ENCODE peak calls at places on chromosomes 2 and 18, in ten cellular contexts. N is foreskin fibroblast; O is NCI-H1105 treated with DMSO at 0.1 percent for 48 hours; W is C1 segment of cervical spinal cord; Q is effector CD8-positive, alpha-beta T cell; J is naive thymus-derived CD8-positive, alpha-beta T cell; D is iPS-NIHi11; H is neuronal stem cell; Z is activated naive CD8-positive, alpha-beta T cell treated with anti-CD3 and anti-CD28 coated beads, Interleukin-2, amount 50 U/mL, for 16 hours; X is amniotic epithelial cell. A is an unnamed sample.

GRCh38 chr2:171244466-171244969 is 83.8 kb upstream of the TLK1 start:
- DNase-seq in N (peak; percentile 84), O (no peak), W (no peak), Q (no peak), J (no peak), D (no peak), H (no peak), Z (no peak), X (peak; percentile 92), A (no peak)

GRCh38 chr2:166862582-166863132 is 25.6 kb upstream of the XIRP2 start:
- DNase-seq in N (no peak), O (no peak), W (no peak), Q (no peak), J (no peak), D (no peak), H (no peak), Z (no peak), X (no peak), A (no peak)

GRCh38 chr2:163259489-163259888 is 420.9 kb upstream of the KCNH7 start:
- DNase-seq in N (no peak), O (no peak), W (no peak), Q (no peak), J (no peak), D (no peak), H (no peak), Z (no peak), X (peak; percentile 64), A (no peak)

GRCh38 chr2:239067196-239067865 is 219.4 kb downstream of the TWIST2 start:
- DNase-seq in N (no peak), O (no peak), W (no peak), Q (no peak), J (no peak), D (no peak), H (no peak), Z (no peak), X (no peak), A (no peak)

GRCh38 chr18:7177131-7177744 is 53.7 kb upstream of the LRRC30 start:
- DNase-seq in N (peak; percentile 86), O (peak; percentile 28), W (no peak), Q (no peak), J (no peak), D (peak; percentile 63), H (peak; percentile 50), Z (no peak), X (peak; percentile 89), A (no peak)

GRCh38 chr2:166090346-166090745 is 37.5 kb downstream of the SCN1A start:
- DNase-seq in N (peak; percentile 70), O (no peak), W (no peak), Q (no peak), J (no peak), D (no peak), H (no peak), Z (no peak), X (peak; percentile 78), A (no peak)

GRCh38 chr2:207952564-207953345 is 72.6 kb downstream of the PLEKHM3 start:
- DNase-seq in N (no peak), O (no peak), W (no peak), Q (no peak), J (no peak), D (no peak), H (no peak), Z (no peak), X (no peak), A (no peak)

GRCh38 chr2:72982219-72982618 is 64.9 kb downstream of the EMX1 start:
- DNase-seq in N (no peak), O (no peak), W (no peak), Q (no peak), J (no peak), D (no peak), H (no peak), Z (no peak), X (no peak), A (no peak)

GRCh38 chr2:77434880-77435279 is 87.3 kb downstream of the LRRTM4 start:
- DNase-seq in N (no peak), O (no peak), W (no peak), Q (no peak), J (no peak), D (no peak), H (no peak), Z (no peak), X (no peak), A (no peak)

GRCh38 chr2:53600835-53601234 is 166.8 kb upstream of the CHAC2 start:
- DNase-seq in N (no peak), O (peak; percentile 89), W (no peak), Q (no peak), J (no peak), D (no peak), H (no peak), Z (no peak), X (peak; percentile 12), A (no peak)

GRCh38 chr18:75962177-75962576 is 532.9 kb downstream of the ZNF516 start:
- DNase-seq in N (no peak), O (no peak), W (no peak), Q (no peak), J (no peak), D (no peak), H (no peak), Z (no peak), X (peak; percentile 2), A (no peak)

GRCh38 chr18:49563701-49564100 is 1.8 kb downstream of the LIPG start:
- DNase-seq in N (no peak), O (no peak), W (no peak), Q (no peak), J (no peak), D (no peak), H (no peak), Z (no peak), X (no peak), A (no peak)

GRCh38 chr2:140257692-140258300 is 1477.6 kb upstream of the NXPH2 start:
- DNase-seq in N (no peak), O (no peak), W (no peak), Q (no peak), J (no peak), D (no peak), H (no peak), Z (no peak), X (peak; percentile 21), A (no peak)

GRCh38 chr2:241073166-241074064 is 28.7 kb downstream of the MTERF4 start:
- DNase-seq in N (no peak), O (no peak), W (no peak), Q (no peak), J (no peak), D (peak; percentile 2), H (no peak), Z (no peak), X (no peak), A (no peak)

GRCh38 chr2:217932661-217933325 is 70.0 kb downstream of the TNS1 start:
- DNase-seq in N (peak; percentile 35), O (no peak), W (no peak), Q (no peak), J (no peak), D (no peak), H (no peak), Z (no peak), X (no peak), A (no peak)